ENCODE peak calls at places on chromosome 11, in ten cellular contexts. N is prostate gland, G is H1, E is transverse colon, K is HCT116, F is GM12891, U is stomach, D is GM12892, W is HepG2, H is SK-N-SH. B is an unnamed sample.

GRCh38 chr11:25163421-25163820 is 666.6 kb downstream of the LUZP2 start:
- DNase-seq in F (no peak), W (no peak), H (no peak), E (no peak), G (no peak), D (no peak), N (no peak), K (no peak), U (no peak), B (no peak)

GRCh38 chr11:131671764-131672163 is 301.3 kb downstream of the NTM start:
- DNase-seq in W (no peak), U (no peak), H (no peak), K (no peak), F (no peak), E (no peak), G (peak; percentile 74), D (no peak), N (no peak), B (no peak)

GRCh38 chr11:110173775-110174644 is 80.8 kb downstream of the ZC3H12C start:
- DNase-seq in D (peak; percentile 42), K (peak; percentile 54), U (peak; percentile 65), W (peak; percentile 67), G (peak; percentile 92), H (peak; percentile 32), N (no peak), F (no peak), E (peak; percentile 79), B (no peak)

GRCh38 chr11:7332962-7333361 is 81.3 kb downstream of the SYT9 start:
- DNase-seq in W (no peak), U (no peak), D (no peak), N (no peak), H (no peak), K (no peak), G (no peak), F (no peak), E (no peak), B (no peak)

GRCh38 chr11:47950396-47950795 is 30.0 kb upstream of the PTPRJ start:
- DNase-seq in K (no peak), W (no peak), H (no peak), E (peak; percentile 34), G (no peak), U (no peak), F (no peak), N (no peak), D (no peak), B (no peak)

GRCh38 chr11:1055990-1056771 is 18.5 kb upstream of the MUC2 start:
- DNase-seq in F (no peak), G (no peak), U (no peak), E (no peak), D (no peak), H (no peak), K (no peak), N (no peak), W (no peak), B (no peak)

GRCh38 chr11:120208012-120208441 is 2.8 kb upstream of the OAF start:
- DNase-seq in U (no peak), D (no peak), G (no peak), W (peak; percentile 95), F (no peak), N (no peak), E (no peak), K (no peak), H (no peak), B (no peak)

GRCh38 chr11:9385288-9385902 is 943 bp downstream of the IPO7 start:
- DNase-seq in U (peak; percentile 59), H (no peak), G (no peak), D (peak; percentile 22), W (peak; percentile 76), E (no peak), K (no peak), N (no peak), F (no peak), B (peak; percentile 60)

GRCh38 chr11:108606495-108607160 is 13.1 kb upstream of the EXPH5 start:
- DNase-seq in H (no peak), G (no peak), N (no peak), U (no peak), W (no peak), E (no peak), K (no peak), D (no peak), F (no peak), B (no peak)

GRCh38 chr11:105862736-105863367 is 159.2 kb downstream of the MSANTD4 start:
- DNase-seq in W (peak; percentile 36), K (peak; percentile 41), G (no peak), N (no peak), D (no peak), F (no peak), H (peak; percentile 29), E (no peak), U (no peak), B (no peak)

GRCh38 chr11:5624489-5625278 is at the start of gene TRIM34:
- DNase-seq in D (peak; percentile 64), U (peak; percentile 56), F (peak; percentile 67), W (no peak), G (peak; percentile 53), H (no peak), K (no peak), N (peak; percentile 76), E (peak; percentile 67), B (no peak)

GRCh38 chr11:133835258-133836075 is 9.8 kb downstream of the SPATA19 start:
- DNase-seq in K (peak; percentile 47), G (peak; percentile 78), N (peak; percentile 35), E (no peak), F (peak; percentile 62), D (no peak), H (peak; percentile 79), U (no peak), W (peak; percentile 61), B (peak; percentile 33)

GRCh38 chr11:91136631-91137030 is 913.8 kb upstream of the CHORDC1 start:
- DNase-seq in G (no peak), N (no peak), H (no peak), W (no peak), U (no peak), D (no peak), K (no peak), E (no peak), F (no peak), B (no peak)

GRCh38 chr11:45384711-45385241 is 98.6 kb upstream of the SYT13 start:
- DNase-seq in D (no peak), F (no peak), G (no peak), E (no peak), W (no peak), U (no peak), K (no peak), H (no peak), N (no peak), B (no peak)

GRCh38 chr11:118659314-118659939 is 20.0 kb downstream of the TREH start:
- DNase-seq in N (peak; percentile 84), F (peak; percentile 96), H (peak; percentile 96), G (peak; percentile 100), D (peak; percentile 97), U (peak; percentile 92), K (peak; percentile 65), E (peak; percentile 93), W (peak; percentile 82), B (peak; percentile 91)
- TF ChIP-seq POLR2AphosphoS5 in N (peak; percentile 71), F (no peak), H (peak; percentile 51), G (peak; percentile 72), D (no peak), U (peak; percentile 26), K (peak; percentile 28), E (peak; percentile 12), W (no peak), B (peak; percentile 27)

GRCh38 chr11:114171257-114172054 is 111.9 kb downstream of the ZBTB16 start:
- DNase-seq in W (peak; percentile 10), G (no peak), U (peak; percentile 77), H (no peak), K (no peak), F (no peak), N (no peak), E (peak; percentile 79), D (no peak), B (no peak)
- TF ChIP-seq POLR2AphosphoS5 in W (no peak), G (no peak), U (peak; percentile 87), H (no peak), K (no peak), F (no peak), N (peak; percentile 67), E (peak; percentile 56), D (no peak), B (peak; percentile 36)

GRCh38 chr11:19724765-19725164 is 12.1 kb downstream of the NAV2 start:
- DNase-seq in D (no peak), N (no peak), K (no peak), H (no peak), E (no peak), G (no peak), W (no peak), F (no peak), U (no peak), B (no peak)

GRCh38 chr11:19723572-19724342 is 11.1 kb downstream of the NAV2 start:
- DNase-seq in F (no peak), K (peak; percentile 36), H (peak; percentile 85), U (no peak), G (no peak), W (peak; percentile 12), D (no peak), N (peak; percentile 81), E (no peak), B (peak; percentile 89)

GRCh38 chr11:19722702-19723101 is 10.1 kb downstream of the NAV2 start:
- DNase-seq in F (no peak), H (no peak), E (no peak), D (no peak), W (no peak), G (no peak), U (no peak), N (peak; percentile 36), K (no peak), B (no peak)

GRCh38 chr11:19727246-19727645 is 14.6 kb downstream of the NAV2 start:
- DNase-seq in N (no peak), U (no peak), K (no peak), F (no peak), G (no peak), D (no peak), E (no peak), H (peak; percentile 22), W (no peak), B (no peak)

DNA sequence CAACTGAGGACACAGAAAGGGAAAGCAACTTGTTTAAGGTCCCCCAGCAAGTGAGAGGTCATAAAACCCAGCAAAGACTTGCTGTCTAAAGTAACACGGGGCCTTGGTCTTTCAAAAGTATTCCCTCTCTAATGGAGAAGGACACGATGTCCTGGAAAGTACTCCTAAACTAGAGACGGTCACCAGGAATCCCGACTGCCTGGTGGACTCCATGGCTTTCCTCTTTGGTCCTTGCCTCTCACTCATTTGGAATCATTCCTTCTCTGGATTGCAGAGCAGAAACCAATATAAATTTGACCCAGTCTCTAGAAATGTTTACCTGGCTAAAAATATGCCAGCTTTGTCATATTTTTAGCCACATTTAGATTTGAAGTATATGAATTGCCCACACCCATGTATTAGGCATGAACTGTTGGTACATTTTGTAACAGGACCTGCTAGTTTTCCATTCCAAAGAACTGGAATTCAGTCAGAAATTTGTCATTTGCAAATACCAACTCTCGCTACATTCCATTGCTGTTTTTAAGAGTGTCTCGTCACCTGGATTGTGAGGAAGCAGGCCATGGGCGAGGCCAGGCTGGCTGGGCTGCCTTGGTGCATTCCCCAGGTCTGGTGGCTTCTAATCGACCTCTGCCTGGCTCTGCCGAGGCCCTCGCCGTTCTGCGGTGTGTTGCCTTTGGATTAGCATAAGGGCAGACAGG is 12.9 kb downstream of the NAV2 start:
- DNase-seq in F (no peak), W (no peak), E (no peak), D (no peak), U (peak; percentile 41), N (peak; percentile 70), K (no peak), G (no peak), H (no peak), B (peak; percentile 89)
- TF ChIP-seq POLR2AphosphoS5 in F (no peak), W (no peak), E (no peak), D (no peak), U (peak; percentile 22), N (peak; percentile 75), K (no peak), G (no peak), H (no peak), B (peak; percentile 38)

GRCh38 chr11:68256331-68256741 is 15.4 kb downstream of the C11orf24 start:
- DNase-seq in N (no peak), K (no peak), H (no peak), D (no peak), F (no peak), E (no peak), G (no peak), U (no peak), W (peak; percentile 53), B (no peak)
- TF ChIP-seq POLR2AphosphoS5 in N (no peak), K (no peak), H (no peak), D (no peak), F (no peak), E (no peak), G (no peak), U (no peak), W (peak; percentile 32), B (no peak)

B was measured in breast epithelium.